ENCODE peak calls at places on chromosomes 2 and 18, in six cellular contexts. One of them, this sample, is unnamed.

GRCh38 chr2:103284750-103285149 is 522.9 kb downstream of the TMEM182 start:
- DNase-seq in progenitor cell of endocrine pancreas: no peak
- DNase-seq in neural crest cell: no peak
- DNase-seq in upper lobe of left lung: no peak
- DNase-seq in IMR-90: no peak
- DNase-seq in MCF 10A: no peak
- DNase-seq in this sample: no peak

GRCh38 chr2:29154610-29155009 is 39.4 kb downstream of the CLIP4 start:
- DNase-seq in progenitor cell of endocrine pancreas: no peak
- DNase-seq in neural crest cell: no peak
- DNase-seq in upper lobe of left lung: no peak
- DNase-seq in IMR-90: no peak
- DNase-seq in MCF 10A: no peak
- DNase-seq in this sample: no peak

GRCh38 chr2:227862741-227863588 is 8.5 kb upstream of the DAW1 start:
- DNase-seq in progenitor cell of endocrine pancreas: no peak
- DNase-seq in neural crest cell: no peak
- DNase-seq in upper lobe of left lung: peak
- DNase-seq in IMR-90: peak
- DNase-seq in MCF 10A: peak
- DNase-seq in this sample: no peak

GRCh38 chr18:69580107-69580506 is 179.4 kb downstream of the DOK6 start:
- DNase-seq in progenitor cell of endocrine pancreas: no peak
- DNase-seq in neural crest cell: no peak
- DNase-seq in upper lobe of left lung: no peak
- DNase-seq in IMR-90: peak
- DNase-seq in MCF 10A: no peak
- DNase-seq in this sample: no peak

GRCh38 chr18:47794725-47795447 is 135.6 kb downstream of the SMAD2 start:
- DNase-seq in progenitor cell of endocrine pancreas: no peak
- DNase-seq in neural crest cell: no peak
- DNase-seq in upper lobe of left lung: peak
- DNase-seq in IMR-90: no peak
- DNase-seq in MCF 10A: no peak
- DNase-seq in this sample: no peak

GRCh38 chr2:5111581-5111980 is 580.6 kb upstream of the SOX11 start:
- DNase-seq in progenitor cell of endocrine pancreas: no peak
- DNase-seq in neural crest cell: no peak
- DNase-seq in upper lobe of left lung: no peak
- DNase-seq in IMR-90: no peak
- DNase-seq in MCF 10A: peak
- DNase-seq in this sample: no peak

GRCh38 chr18:41324934-41325333 is 630.1 kb upstream of the PIK3C3 start:
- DNase-seq in progenitor cell of endocrine pancreas: no peak
- DNase-seq in neural crest cell: no peak
- DNase-seq in upper lobe of left lung: no peak
- DNase-seq in IMR-90: peak
- DNase-seq in MCF 10A: peak
- DNase-seq in this sample: no peak

GRCh38 chr2:237673130-237673921 is 45.9 kb downstream of the LRRFIP1 start:
- DNase-seq in progenitor cell of endocrine pancreas: no peak
- DNase-seq in neural crest cell: no peak
- DNase-seq in upper lobe of left lung: peak
- DNase-seq in IMR-90: peak
- DNase-seq in MCF 10A: peak
- DNase-seq in this sample: peak

GRCh38 chr2:23925702-23926288 is 1.1 kb downstream of the ATAD2B start:
- DNase-seq in progenitor cell of endocrine pancreas: no peak
- DNase-seq in neural crest cell: no peak
- DNase-seq in upper lobe of left lung: no peak
- DNase-seq in IMR-90: peak
- DNase-seq in MCF 10A: peak
- DNase-seq in this sample: no peak

GRCh38 chr18:7164610-7165009 is 47.0 kb upstream of the LAMA1 start:
- DNase-seq in progenitor cell of endocrine pancreas: no peak
- DNase-seq in neural crest cell: no peak
- DNase-seq in upper lobe of left lung: no peak
- DNase-seq in IMR-90: peak
- DNase-seq in MCF 10A: peak
- DNase-seq in this sample: no peak

GRCh38 chr18:183769-184168 is 25.4 kb downstream of the USP14 start:
- DNase-seq in progenitor cell of endocrine pancreas: no peak
- DNase-seq in neural crest cell: no peak
- DNase-seq in upper lobe of left lung: no peak
- DNase-seq in IMR-90: no peak
- DNase-seq in MCF 10A: peak
- DNase-seq in this sample: no peak

GRCh38 chr18:22974707-22975106 is 41.6 kb downstream of the RBBP8 start:
- DNase-seq in progenitor cell of endocrine pancreas: no peak
- DNase-seq in neural crest cell: no peak
- DNase-seq in upper lobe of left lung: no peak
- DNase-seq in IMR-90: no peak
- DNase-seq in MCF 10A: no peak
- DNase-seq in this sample: no peak

GRCh38 chr18:23662309-23663263 is at the start of gene ANKRD29:
- DNase-seq in progenitor cell of endocrine pancreas: peak
- DNase-seq in neural crest cell: peak
- DNase-seq in upper lobe of left lung: peak
- DNase-seq in IMR-90: no peak
- DNase-seq in MCF 10A: peak
- DNase-seq in this sample: peak

GRCh38 chr2:166333809-166334208 is 41.9 kb downstream of the SCN9A start:
- DNase-seq in progenitor cell of endocrine pancreas: no peak
- DNase-seq in neural crest cell: no peak
- DNase-seq in upper lobe of left lung: no peak
- DNase-seq in IMR-90: peak
- DNase-seq in MCF 10A: no peak
- DNase-seq in this sample: no peak

GRCh38 chr2:38863061-38863695 is 12.6 kb downstream of the DHX57 start:
- DNase-seq in progenitor cell of endocrine pancreas: no peak
- DNase-seq in neural crest cell: no peak
- DNase-seq in upper lobe of left lung: no peak
- DNase-seq in IMR-90: no peak
- DNase-seq in MCF 10A: no peak
- DNase-seq in this sample: no peak

GRCh38 chr2:141384676-141385075 is 746.1 kb downstream of the LRP1B start:
- DNase-seq in progenitor cell of endocrine pancreas: no peak
- DNase-seq in neural crest cell: no peak
- DNase-seq in upper lobe of left lung: no peak
- DNase-seq in IMR-90: peak
- DNase-seq in MCF 10A: peak
- DNase-seq in this sample: no peak

GRCh38 chr18:77762632-77763031 is 513.0 kb downstream of the GALR1 start:
- DNase-seq in progenitor cell of endocrine pancreas: no peak
- DNase-seq in neural crest cell: peak
- DNase-seq in upper lobe of left lung: no peak
- DNase-seq in IMR-90: no peak
- DNase-seq in MCF 10A: no peak
- DNase-seq in this sample: no peak

GRCh38 chr2:190431907-190432306 is 23.8 kb downstream of the MFSD6 start:
- DNase-seq in progenitor cell of endocrine pancreas: no peak
- DNase-seq in neural crest cell: no peak
- DNase-seq in upper lobe of left lung: no peak
- DNase-seq in IMR-90: peak
- DNase-seq in MCF 10A: no peak
- DNase-seq in this sample: no peak

GRCh38 chr2:142065700-142066099 is 65.1 kb downstream of the LRP1B start:
- DNase-seq in progenitor cell of endocrine pancreas: no peak
- DNase-seq in neural crest cell: no peak
- DNase-seq in upper lobe of left lung: no peak
- DNase-seq in IMR-90: no peak
- DNase-seq in MCF 10A: no peak
- DNase-seq in this sample: no peak

GRCh38 chr2:15984367-15985255 is 44.3 kb downstream of the MYCN start:
- DNase-seq in progenitor cell of endocrine pancreas: no peak
- DNase-seq in neural crest cell: peak
- DNase-seq in upper lobe of left lung: peak
- DNase-seq in IMR-90: no peak
- DNase-seq in MCF 10A: no peak
- DNase-seq in this sample: no peak

GRCh38 chr2:216002274-216002673 is 11.1 kb downstream of the MREG start:
- DNase-seq in progenitor cell of endocrine pancreas: no peak
- DNase-seq in neural crest cell: no peak
- DNase-seq in upper lobe of left lung: no peak
- DNase-seq in IMR-90: no peak
- DNase-seq in MCF 10A: no peak
- DNase-seq in this sample: no peak

GRCh38 chr18:52150050-52150449 is 189.9 kb upstream of the DCC start:
- DNase-seq in progenitor cell of endocrine pancreas: no peak
- DNase-seq in neural crest cell: no peak
- DNase-seq in upper lobe of left lung: no peak
- DNase-seq in IMR-90: no peak
- DNase-seq in MCF 10A: peak
- DNase-seq in this sample: no peak

GRCh38 chr2:200786423-200786822 is 25.3 kb upstream of the BZW1 start:
- DNase-seq in progenitor cell of endocrine pancreas: no peak
- DNase-seq in neural crest cell: no peak
- DNase-seq in upper lobe of left lung: no peak
- DNase-seq in IMR-90: peak
- DNase-seq in MCF 10A: peak
- DNase-seq in this sample: no peak

GRCh38 chr2:155100261-155100660 is 401.8 kb downstream of the KCNJ3 start:
- DNase-seq in progenitor cell of endocrine pancreas: no peak
- DNase-seq in neural crest cell: no peak
- DNase-seq in upper lobe of left lung: no peak
- DNase-seq in IMR-90: no peak
- DNase-seq in MCF 10A: peak
- DNase-seq in this sample: no peak

GRCh38 chr2:83742117-83742782 is 716.8 kb downstream of the SUCLG1 start:
- DNase-seq in progenitor cell of endocrine pancreas: no peak
- DNase-seq in neural crest cell: no peak
- DNase-seq in upper lobe of left lung: no peak
- DNase-seq in IMR-90: no peak
- DNase-seq in MCF 10A: peak
- DNase-seq in this sample: no peak

GRCh38 chr18:49613741-49614151 is 51.9 kb downstream of the LIPG start:
- DNase-seq in progenitor cell of endocrine pancreas: no peak
- DNase-seq in neural crest cell: no peak
- DNase-seq in upper lobe of left lung: no peak
- DNase-seq in IMR-90: no peak
- DNase-seq in MCF 10A: no peak
- DNase-seq in this sample: no peak

GRCh38 chr2:11270891-11271290 is 73.5 kb downstream of the ROCK2 start:
- DNase-seq in progenitor cell of endocrine pancreas: no peak
- DNase-seq in neural crest cell: no peak
- DNase-seq in upper lobe of left lung: no peak
- DNase-seq in IMR-90: peak
- DNase-seq in MCF 10A: peak
- DNase-seq in this sample: no peak

GRCh38 chr2:86492057-86492456 is 50.9 kb downstream of the KDM3A start:
- DNase-seq in progenitor cell of endocrine pancreas: no peak
- DNase-seq in neural crest cell: no peak
- DNase-seq in upper lobe of left lung: no peak
- DNase-seq in IMR-90: no peak
- DNase-seq in MCF 10A: no peak
- DNase-seq in this sample: no peak

GRCh38 chr2:175282300-175282699 is 100.8 kb upstream of the ATP5MC3 start:
- DNase-seq in progenitor cell of endocrine pancreas: no peak
- DNase-seq in neural crest cell: no peak
- DNase-seq in upper lobe of left lung: no peak
- DNase-seq in IMR-90: peak
- DNase-seq in MCF 10A: peak
- DNase-seq in this sample: no peak